ENCODE peak calls at places on chromosome 9, in seven cellular contexts. A is GM13976; I is NCI-H1417; B is astrocyte; Z is H7; Y is NCI-H2081; E is CD8-positive, alpha-beta T cell. W is an unnamed sample.

GRCh38 chr9:114387678-114388431 is at the start of gene AKNA:
- DNase-seq in Z (peak), B (peak), Y (no peak), I (peak), E (peak), A (peak), W (peak)

GRCh38 chr9:19583890-19584289 is 175.1 kb downstream of the ACER2 start:
- DNase-seq in I (peak), E (no peak), A (no peak), Y (no peak), B (no peak), Z (no peak), W (no peak)

GRCh38 chr9:1729631-1730030 is 285.5 kb upstream of the SMARCA2 start:
- DNase-seq in Z (no peak), A (no peak), I (no peak), E (no peak), B (no peak), Y (no peak), W (no peak)

GRCh38 chr9:124818431-124819281 is 34.6 kb upstream of the WDR38 start:
- DNase-seq in E (no peak), Y (no peak), Z (peak), A (no peak), B (peak), I (peak), W (no peak)

GRCh38 chr9:38033956-38034355 is 35.1 kb downstream of the SHB start:
- DNase-seq in Z (no peak), E (no peak), I (peak), Y (no peak), B (no peak), A (no peak), W (no peak)

GRCh38 chr9:123353984-123354591 is 1.9 kb upstream of the CRB2 start:
- DNase-seq in Y (peak), E (peak), A (peak), Z (peak), B (no peak), I (peak), W (peak)

GRCh38 chr9:110251212-110251611 is 5.1 kb downstream of the TXN start:
- DNase-seq in I (no peak), Y (no peak), B (no peak), Z (no peak), A (no peak), E (no peak), W (no peak)

GRCh38 chr9:137241490-137242328 is 622 bp downstream of the TUBB4B start:
- DNase-seq in I (peak), B (no peak), Z (peak), Y (no peak), E (peak), A (peak), W (peak)

GRCh38 chr9:134054891-134055811 is 12.7 kb downstream of the BRD3 start:
- DNase-seq in B (no peak), E (no peak), I (no peak), Z (peak), Y (no peak), A (no peak), W (no peak)

GRCh38 chr9:17402309-17402708 is 176.6 kb upstream of the SH3GL2 start:
- DNase-seq in I (peak), Y (peak), B (peak), A (no peak), E (no peak), Z (no peak), W (no peak)

GRCh38 chr9:4792572-4793411 is at the start of gene RCL1:
- DNase-seq in Y (peak), B (peak), I (peak), E (peak), Z (peak), A (peak), W (peak)

GRCh38 chr9:414595-414994 is 199.9 kb downstream of the DOCK8 start:
- DNase-seq in Z (no peak), A (no peak), B (no peak), I (no peak), Y (no peak), E (no peak), W (no peak)

GRCh38 chr9:1100945-1101344 is 50.8 kb downstream of the DMRT2 start:
- DNase-seq in A (no peak), E (no peak), I (peak), Y (no peak), Z (peak), B (no peak), W (no peak)

GRCh38 chr9:20725675-20726074 is 41.6 kb downstream of the FOCAD start:
- DNase-seq in B (no peak), A (no peak), I (no peak), Y (no peak), E (no peak), Z (no peak), W (no peak)

GRCh38 chr9:2407450-2407849 is 214.1 kb upstream of the VLDLR start:
- DNase-seq in Z (no peak), A (no peak), I (no peak), E (no peak), B (no peak), Y (no peak), W (no peak)

GRCh38 chr9:76905984-76906861 is at the start of gene PRUNE2:
- DNase-seq in A (peak), I (peak), B (peak), Z (peak), E (no peak), Y (peak), W (no peak)

GRCh38 chr9:88197016-88197415 is 58.7 kb upstream of the SPATA31C2 start:
- DNase-seq in A (no peak), Y (no peak), B (peak), E (no peak), Z (no peak), I (no peak), W (no peak)

GRCh38 chr9:89543057-89543456 is 45.1 kb upstream of the SEMA4D start:
- DNase-seq in Y (no peak), I (no peak), A (no peak), B (no peak), E (no peak), Z (no peak), W (no peak)

GRCh38 chr9:123586140-123586735 is 230.2 kb downstream of the CRB2 start:
- DNase-seq in E (no peak), Z (no peak), Y (no peak), I (no peak), A (no peak), B (no peak), W (no peak)

GRCh38 chr9:16275795-16276624 is 594.5 kb downstream of the BNC2 start:
- DNase-seq in Y (no peak), Z (no peak), E (no peak), B (peak), A (no peak), I (no peak), W (no peak)

GRCh38 chr9:106864533-106865143 is 1.7 kb downstream of the ZNF462 start:
- DNase-seq in B (peak), A (peak), Y (peak), E (no peak), Z (peak), I (peak), W (no peak)

GRCh38 chr9:22108581-22109370 is 99.7 kb upstream of the CDKN2B start:
- DNase-seq in Y (no peak), I (no peak), Z (no peak), E (no peak), B (no peak), A (no peak), W (no peak)

GRCh38 chr9:137582286-137582860 is 3.6 kb upstream of the DPH7 start:
- DNase-seq in E (no peak), Y (no peak), I (no peak), B (no peak), A (no peak), Z (peak), W (no peak)

GRCh38 chr9:72615931-72616330 is 94.5 kb downstream of the TMC1 start:
- DNase-seq in Z (no peak), I (no peak), Y (no peak), A (no peak), B (no peak), E (no peak), W (no peak)

GRCh38 chr9:127805620-127806019 is 2.9 kb downstream of the FPGS start:
- DNase-seq in I (no peak), E (no peak), B (no peak), Y (no peak), A (no peak), Z (peak), W (no peak)

GRCh38 chr9:7782390-7783120 is 17.0 kb downstream of the DMAC1 start:
- DNase-seq in Z (no peak), B (no peak), Y (peak), A (no peak), I (peak), E (no peak), W (no peak)

GRCh38 chr9:99231708-99232107 is 9.6 kb downstream of the SEC61B start:
- DNase-seq in B (no peak), Y (no peak), I (peak), Z (peak), A (peak), E (no peak), W (peak)

GRCh38 chr9:121736964-121737462 is 85.6 kb downstream of the DAB2IP start:
- DNase-seq in E (no peak), A (peak), I (no peak), Z (peak), B (no peak), Y (no peak), W (no peak)

GRCh38 chr9:76650692-76651091 is 113.5 kb upstream of the PCA3 start:
- DNase-seq in E (no peak), I (peak), Y (no peak), A (no peak), Z (no peak), B (no peak), W (no peak)